ENCODE peak calls at places on chromosome 21, in five cellular contexts. One of them, this sample, is unnamed.

GRCh38 chr21:37803076-37803475 is 113.2 kb downstream of the KCNJ6 start:
- DNase-seq in cardiac fibroblast: no peak
- DNase-seq in cardiac muscle cell: no peak
- DNase-seq in astrocyte of the spinal cord: no peak
- DNase-seq in HFF-Myc: no peak
- DNase-seq in this sample: no peak

GRCh38 chr21:25708467-25709065 is 26.1 kb downstream of the ATP5PF start:
- DNase-seq in astrocyte of the spinal cord: peak
- DNase-seq in HFF-Myc: peak
- DNase-seq in cardiac muscle cell: peak
- DNase-seq in cardiac fibroblast: peak
- DNase-seq in this sample: no peak

GRCh38 chr21:41558842-41559241 is 50.9 kb upstream of the TMPRSS2 start:
- DNase-seq in astrocyte of the spinal cord: no peak
- DNase-seq in cardiac fibroblast: no peak
- DNase-seq in cardiac muscle cell: no peak
- DNase-seq in HFF-Myc: no peak
- DNase-seq in this sample: no peak

GRCh38 chr21:41086551-41086950 is 81.4 kb upstream of the BACE2 start:
- DNase-seq in cardiac fibroblast: no peak
- DNase-seq in astrocyte of the spinal cord: no peak
- DNase-seq in cardiac muscle cell: no peak
- DNase-seq in HFF-Myc: peak
- DNase-seq in this sample: no peak

GRCh38 chr21:17640821-17641220 is 28.1 kb upstream of the BTG3 start:
- DNase-seq in astrocyte of the spinal cord: no peak
- DNase-seq in HFF-Myc: no peak
- DNase-seq in cardiac muscle cell: no peak
- DNase-seq in cardiac fibroblast: no peak
- DNase-seq in this sample: no peak

GRCh38 chr21:44923481-44924084 is 2.9 kb upstream of the ITGB2 start:
- DNase-seq in cardiac muscle cell: no peak
- DNase-seq in cardiac fibroblast: no peak
- DNase-seq in astrocyte of the spinal cord: no peak
- DNase-seq in HFF-Myc: no peak
- DNase-seq in this sample: no peak

GRCh38 chr21:36579898-36580297 is 100.0 kb upstream of the CLDN14 start:
- DNase-seq in cardiac fibroblast: no peak
- DNase-seq in astrocyte of the spinal cord: no peak
- DNase-seq in HFF-Myc: no peak
- DNase-seq in cardiac muscle cell: no peak
- DNase-seq in this sample: no peak

GRCh38 chr21:25732091-25732760 is 2.5 kb downstream of the ATP5PF start:
- DNase-seq in astrocyte of the spinal cord: no peak
- DNase-seq in HFF-Myc: no peak
- DNase-seq in cardiac fibroblast: no peak
- DNase-seq in cardiac muscle cell: no peak
- DNase-seq in this sample: no peak

GRCh38 chr21:37087188-37087587 is 14.1 kb downstream of the TTC3 start:
- DNase-seq in astrocyte of the spinal cord: peak
- DNase-seq in cardiac fibroblast: peak
- DNase-seq in cardiac muscle cell: peak
- DNase-seq in HFF-Myc: no peak
- DNase-seq in this sample: no peak

GRCh38 chr21:37208056-37208705 is 59.0 kb downstream of the VPS26C start:
- DNase-seq in cardiac muscle cell: peak
- DNase-seq in cardiac fibroblast: no peak
- DNase-seq in astrocyte of the spinal cord: peak
- DNase-seq in HFF-Myc: no peak
- DNase-seq in this sample: peak

GRCh38 chr21:26966360-26966977 is 419 bp downstream of the ADAMTS5 start:
- DNase-seq in HFF-Myc: no peak
- DNase-seq in astrocyte of the spinal cord: peak
- DNase-seq in cardiac fibroblast: peak
- DNase-seq in cardiac muscle cell: peak
- DNase-seq in this sample: peak
- H3K4me3 ChIP-seq in HFF-Myc: peak
- H3K4me3 ChIP-seq in astrocyte of the spinal cord: peak
- H3K4me3 ChIP-seq in cardiac fibroblast: peak
- H3K4me3 ChIP-seq in cardiac muscle cell: peak
- H3K4me3 ChIP-seq in this sample: peak

GRCh38 chr21:29155933-29156260 is 25.5 kb downstream of the MAP3K7CL start:
- DNase-seq in cardiac fibroblast: no peak
- DNase-seq in astrocyte of the spinal cord: no peak
- DNase-seq in cardiac muscle cell: no peak
- DNase-seq in HFF-Myc: no peak
- DNase-seq in this sample: no peak
- H3K4me3 ChIP-seq in cardiac fibroblast: no peak
- H3K4me3 ChIP-seq in astrocyte of the spinal cord: no peak
- H3K4me3 ChIP-seq in cardiac muscle cell: no peak
- H3K4me3 ChIP-seq in HFF-Myc: no peak
- H3K4me3 ChIP-seq in this sample: peak

GRCh38 chr21:34670220-34670961 is 1.6 kb downstream of the CLIC6 start:
- DNase-seq in cardiac muscle cell: peak
- DNase-seq in astrocyte of the spinal cord: no peak
- DNase-seq in cardiac fibroblast: no peak
- DNase-seq in HFF-Myc: no peak
- DNase-seq in this sample: peak

GRCh38 chr21:34669149-34669879 is 520 bp downstream of the CLIC6 start:
- DNase-seq in cardiac fibroblast: no peak
- DNase-seq in cardiac muscle cell: peak
- DNase-seq in HFF-Myc: no peak
- DNase-seq in astrocyte of the spinal cord: no peak
- DNase-seq in this sample: peak

GRCh38 chr21:34673006-34673405 is 4.2 kb downstream of the CLIC6 start:
- DNase-seq in cardiac muscle cell: no peak
- DNase-seq in astrocyte of the spinal cord: no peak
- DNase-seq in cardiac fibroblast: no peak
- DNase-seq in HFF-Myc: no peak
- DNase-seq in this sample: no peak

GRCh38 chr21:34671891-34672290 is 3.1 kb downstream of the CLIC6 start:
- DNase-seq in cardiac muscle cell: no peak
- DNase-seq in astrocyte of the spinal cord: no peak
- DNase-seq in cardiac fibroblast: no peak
- DNase-seq in HFF-Myc: no peak
- DNase-seq in this sample: no peak

GRCh38 chr21:34670962-34671348 is 2.2 kb downstream of the CLIC6 start:
- DNase-seq in cardiac muscle cell: no peak
- DNase-seq in HFF-Myc: no peak
- DNase-seq in cardiac fibroblast: no peak
- DNase-seq in astrocyte of the spinal cord: no peak
- DNase-seq in this sample: no peak
- H3K4me3 ChIP-seq in cardiac muscle cell: no peak
- H3K4me3 ChIP-seq in HFF-Myc: no peak
- H3K4me3 ChIP-seq in cardiac fibroblast: no peak
- H3K4me3 ChIP-seq in astrocyte of the spinal cord: no peak
- H3K4me3 ChIP-seq in this sample: peak

GRCh38 chr21:46229133-46229922 is 754 bp upstream of the LSS start:
- DNase-seq in HFF-Myc: no peak
- DNase-seq in cardiac muscle cell: no peak
- DNase-seq in astrocyte of the spinal cord: no peak
- DNase-seq in cardiac fibroblast: no peak
- DNase-seq in this sample: no peak
- H3K4me3 ChIP-seq in HFF-Myc: peak
- H3K4me3 ChIP-seq in cardiac muscle cell: peak
- H3K4me3 ChIP-seq in astrocyte of the spinal cord: peak
- H3K4me3 ChIP-seq in cardiac fibroblast: peak
- H3K4me3 ChIP-seq in this sample: peak

DNA sequence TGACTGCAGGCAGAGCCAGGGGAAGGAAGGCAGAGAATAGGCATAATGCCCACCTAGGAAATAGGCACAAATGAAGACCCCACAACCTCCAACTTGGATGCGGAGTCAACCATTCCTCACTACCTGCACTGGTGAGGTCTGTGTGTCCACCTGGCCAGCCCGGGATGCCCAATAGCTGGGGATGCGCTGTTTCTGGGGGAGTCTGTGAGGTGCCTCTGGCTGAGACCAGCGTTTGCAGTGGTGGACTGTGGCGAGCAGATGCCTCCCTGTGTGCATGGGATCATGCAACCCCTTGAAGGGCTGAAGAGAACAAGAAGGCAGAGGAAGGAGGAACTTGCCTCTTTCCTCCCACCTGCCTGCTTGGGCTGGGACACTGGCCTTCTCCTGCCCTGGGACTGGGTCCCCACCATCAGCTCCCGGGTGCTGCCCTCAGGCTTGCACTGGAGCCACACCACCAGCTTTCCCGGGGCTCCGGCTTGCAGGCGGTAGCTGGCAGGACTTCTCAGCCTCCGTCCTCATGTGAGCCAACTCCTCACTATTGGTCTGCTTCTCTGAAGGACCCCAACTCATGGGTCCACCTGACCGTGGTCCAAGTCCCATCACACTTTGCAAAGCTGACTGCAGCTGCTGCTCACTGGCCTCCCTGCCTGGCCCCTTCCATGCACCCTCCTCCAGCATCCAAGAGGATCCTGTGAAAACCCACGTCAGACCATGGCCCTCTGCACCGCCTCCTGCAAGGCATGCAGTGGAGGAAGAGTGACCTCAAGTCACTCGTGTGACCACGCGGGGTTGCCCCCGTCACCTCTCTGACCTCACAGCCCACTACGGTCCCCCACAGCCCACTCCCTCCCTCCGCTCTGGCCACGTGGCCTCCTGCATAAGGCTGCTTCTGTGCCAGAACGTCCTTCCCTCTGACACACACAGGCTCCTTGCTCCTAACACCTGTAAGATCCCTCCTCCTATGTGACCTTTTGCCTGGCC is 2.7 kb upstream of the PDE9A start:
- DNase-seq in cardiac fibroblast: no peak
- DNase-seq in astrocyte of the spinal cord: no peak
- DNase-seq in cardiac muscle cell: no peak
- DNase-seq in HFF-Myc: no peak
- DNase-seq in this sample: peak
- H3K4me3 ChIP-seq in cardiac fibroblast: no peak
- H3K4me3 ChIP-seq in astrocyte of the spinal cord: no peak
- H3K4me3 ChIP-seq in cardiac muscle cell: no peak
- H3K4me3 ChIP-seq in HFF-Myc: no peak
- H3K4me3 ChIP-seq in this sample: no peak

This sample was measured in right cardiac atrium.